ENCODE peak calls at places on chromosome 9, in four cellular contexts. One of them, this sample, is unnamed.

GRCh38 chr9:14749738-14750137 is 27.2 kb upstream of the CER1 start:
- DNase-seq in endodermal cell: no peak
- DNase-seq in choroid plexus epithelial cell: no peak
- DNase-seq in PC-3: no peak
- DNase-seq in this sample: no peak

GRCh38 chr9:23663536-23663935 is 162.5 kb downstream of the ELAVL2 start:
- DNase-seq in endodermal cell: no peak
- DNase-seq in choroid plexus epithelial cell: no peak
- DNase-seq in PC-3: peak; percentile 58
- DNase-seq in this sample: no peak

GRCh38 chr9:13758876-13759275 is 479.4 kb upstream of the MPDZ start:
- DNase-seq in endodermal cell: no peak
- DNase-seq in choroid plexus epithelial cell: no peak
- DNase-seq in PC-3: no peak
- DNase-seq in this sample: no peak

GRCh38 chr9:126399251-126399650 is 72.6 kb downstream of the MVB12B start:
- DNase-seq in endodermal cell: no peak
- DNase-seq in choroid plexus epithelial cell: no peak
- DNase-seq in PC-3: no peak
- DNase-seq in this sample: no peak

GRCh38 chr9:97521576-97522333 is 20.3 kb downstream of the TMOD1 start:
- DNase-seq in endodermal cell: no peak
- DNase-seq in choroid plexus epithelial cell: no peak
- DNase-seq in PC-3: no peak
- DNase-seq in this sample: no peak

GRCh38 chr9:34437006-34437925 is 21.1 kb downstream of the FAM219A start:
- DNase-seq in endodermal cell: peak; percentile 85
- DNase-seq in choroid plexus epithelial cell: peak; percentile 93
- DNase-seq in PC-3: peak; percentile 79
- DNase-seq in this sample: no peak

GRCh38 chr9:128685636-128686489 is 3.2 kb upstream of the SET start:
- DNase-seq in endodermal cell: peak; percentile 42
- DNase-seq in choroid plexus epithelial cell: no peak
- DNase-seq in PC-3: no peak
- DNase-seq in this sample: no peak

GRCh38 chr9:112384690-112385089 is 4.8 kb downstream of the HSDL2 start:
- DNase-seq in endodermal cell: no peak
- DNase-seq in choroid plexus epithelial cell: no peak
- DNase-seq in PC-3: no peak
- DNase-seq in this sample: no peak

GRCh38 chr9:127519301-127520166 is 68.2 kb downstream of the LRSAM1 start:
- DNase-seq in endodermal cell: peak; percentile 69
- DNase-seq in choroid plexus epithelial cell: peak; percentile 98
- DNase-seq in PC-3: peak; percentile 96
- DNase-seq in this sample: peak; percentile 81

GRCh38 chr9:114561771-114562170 is 25.8 kb upstream of the ATP6V1G1 start:
- DNase-seq in endodermal cell: no peak
- DNase-seq in choroid plexus epithelial cell: no peak
- DNase-seq in PC-3: no peak
- DNase-seq in this sample: no peak

GRCh38 chr9:270657-271237 is 56.1 kb downstream of the DOCK8 start:
- DNase-seq in endodermal cell: no peak
- DNase-seq in choroid plexus epithelial cell: no peak
- DNase-seq in PC-3: no peak
- DNase-seq in this sample: no peak

GRCh38 chr9:90189306-90189705 is 453.3 kb downstream of the DIRAS2 start:
- DNase-seq in endodermal cell: no peak
- DNase-seq in choroid plexus epithelial cell: no peak
- DNase-seq in PC-3: no peak
- DNase-seq in this sample: no peak

DNA sequence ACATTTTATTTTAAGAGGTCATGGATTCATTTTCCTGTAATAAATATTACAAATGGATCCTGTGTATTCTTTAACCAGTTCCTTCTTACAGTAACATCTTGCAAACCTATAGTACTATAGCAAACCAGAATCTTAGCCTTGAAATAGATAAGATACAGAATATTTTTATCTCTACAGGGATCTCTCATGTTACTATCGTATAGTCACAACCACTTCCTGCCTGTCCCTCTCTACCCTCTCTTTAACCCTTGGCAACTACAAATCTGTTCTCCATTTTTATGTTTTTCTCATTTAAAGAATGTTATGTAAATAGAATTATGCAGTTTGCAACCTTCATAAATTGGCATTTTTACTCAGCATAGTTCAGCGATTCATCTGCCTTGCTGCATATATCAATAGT is 454.0 kb downstream of the DIRAS2 start:
- DNase-seq in endodermal cell: no peak
- DNase-seq in choroid plexus epithelial cell: no peak
- DNase-seq in PC-3: no peak
- DNase-seq in this sample: no peak
- TF ChIP-seq CTCF in endodermal cell: no peak
- TF ChIP-seq CTCF in choroid plexus epithelial cell: no peak
- TF ChIP-seq CTCF in PC-3: no peak
- TF ChIP-seq CTCF in this sample: no peak

GRCh38 chr9:36149197-36149596 is 12.7 kb downstream of the GLIPR2 start:
- DNase-seq in endodermal cell: no peak
- DNase-seq in choroid plexus epithelial cell: peak; percentile 77
- DNase-seq in PC-3: no peak
- DNase-seq in this sample: no peak

GRCh38 chr9:36146666-36147065 is 10.1 kb downstream of the GLIPR2 start:
- DNase-seq in endodermal cell: no peak
- DNase-seq in choroid plexus epithelial cell: no peak
- DNase-seq in PC-3: no peak
- DNase-seq in this sample: no peak

GRCh38 chr9:36148652-36149051 is 12.1 kb downstream of the GLIPR2 start:
- DNase-seq in endodermal cell: no peak
- DNase-seq in choroid plexus epithelial cell: peak; percentile 99
- DNase-seq in PC-3: peak; percentile 92
- DNase-seq in this sample: peak; percentile 77

GRCh38 chr9:36145970-36146369 is 9.4 kb downstream of the GLIPR2 start:
- DNase-seq in endodermal cell: no peak
- DNase-seq in choroid plexus epithelial cell: no peak
- DNase-seq in PC-3: no peak
- DNase-seq in this sample: no peak

GRCh38 chr9:36147441-36148175 is 11.1 kb downstream of the GLIPR2 start:
- DNase-seq in endodermal cell: no peak
- DNase-seq in choroid plexus epithelial cell: no peak
- DNase-seq in PC-3: no peak
- DNase-seq in this sample: no peak
- H3K4me3 ChIP-seq in endodermal cell: no peak overlapping the region
- H3K4me3 ChIP-seq in choroid plexus epithelial cell: no peak overlapping the region
- H3K4me3 ChIP-seq in PC-3: no peak overlapping the region
- H3K4me3 ChIP-seq in this sample: no peak overlapping the region

GRCh38 chr9:106288689-106289088 is 574.3 kb upstream of the ZNF462 start:
- DNase-seq in endodermal cell: no peak
- DNase-seq in choroid plexus epithelial cell: no peak
- DNase-seq in PC-3: no peak
- DNase-seq in this sample: no peak

GRCh38 chr9:106284300-106284699 is 578.7 kb upstream of the ZNF462 start:
- DNase-seq in endodermal cell: peak; percentile 72
- DNase-seq in choroid plexus epithelial cell: no peak
- DNase-seq in PC-3: peak; percentile 23
- DNase-seq in this sample: no peak

GRCh38 chr9:106287108-106287631 is 575.8 kb upstream of the ZNF462 start:
- DNase-seq in endodermal cell: no peak
- DNase-seq in choroid plexus epithelial cell: no peak
- DNase-seq in PC-3: no peak
- DNase-seq in this sample: no peak

DNA sequence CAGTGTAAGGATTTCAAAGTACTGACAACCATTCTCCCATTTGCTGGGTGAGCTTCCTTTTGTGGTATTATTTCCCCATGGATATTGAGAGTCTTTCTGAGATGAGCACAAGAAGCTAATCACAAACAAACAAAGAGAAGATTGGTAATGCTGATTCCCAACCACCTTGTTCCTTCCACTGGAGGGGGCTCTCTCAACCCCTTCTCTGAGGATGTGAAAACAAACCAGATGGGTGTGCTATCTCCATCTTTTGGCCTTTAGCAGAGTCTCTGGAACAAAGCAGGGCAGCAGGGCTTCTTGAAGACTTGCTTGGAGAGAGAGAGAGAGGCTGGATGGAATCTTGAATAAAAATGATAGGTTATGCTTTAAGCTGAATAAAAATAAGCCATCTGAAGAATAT is 576.7 kb upstream of the ZNF462 start:
- DNase-seq in endodermal cell: peak; percentile 74
- DNase-seq in choroid plexus epithelial cell: no peak
- DNase-seq in PC-3: peak; percentile 51
- DNase-seq in this sample: no peak
- TF ChIP-seq CTCF in endodermal cell: peak; percentile 81
- TF ChIP-seq CTCF in choroid plexus epithelial cell: peak; percentile 16
- TF ChIP-seq CTCF in PC-3: peak; percentile 64
- TF ChIP-seq CTCF in this sample: no peak

DNA sequence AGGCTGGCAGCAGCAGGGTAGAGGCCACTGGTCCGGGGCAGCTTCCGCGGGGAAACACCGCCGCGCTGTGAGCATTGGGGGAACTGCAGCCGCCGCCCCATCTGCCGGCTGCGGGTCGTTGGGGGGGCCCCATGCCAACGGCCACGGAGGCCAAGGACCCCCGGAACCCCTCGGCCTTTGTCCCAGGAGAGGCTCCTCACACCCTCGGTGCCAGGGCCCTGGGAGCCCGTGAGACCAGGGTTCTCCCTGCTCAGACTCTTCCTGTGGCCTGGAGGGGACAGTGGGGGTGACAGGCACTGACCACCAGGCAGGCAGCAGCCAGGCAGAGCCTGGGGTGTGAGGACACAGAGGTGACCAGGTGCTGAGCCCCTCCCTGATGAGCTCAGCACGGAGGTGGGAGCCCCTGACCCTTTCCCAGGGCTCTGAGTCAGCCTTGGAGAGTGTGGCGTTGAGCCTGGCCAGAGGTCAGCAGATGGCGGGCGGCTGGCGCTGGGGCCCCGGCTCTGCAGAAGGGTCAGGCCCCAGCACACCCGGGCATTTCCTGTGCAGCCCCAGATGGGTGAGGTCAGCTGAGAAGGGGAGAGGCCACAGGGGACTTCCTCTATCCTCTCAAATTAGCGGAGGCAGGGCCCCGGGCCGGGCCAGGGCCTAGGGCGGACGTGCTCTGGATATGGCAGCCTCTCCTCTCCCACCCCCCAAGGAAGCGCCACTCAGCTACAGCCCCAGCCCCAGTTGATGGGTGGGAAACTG is 17.9 kb upstream of the EGFL7 start:
- DNase-seq in endodermal cell: peak; percentile 87
- DNase-seq in choroid plexus epithelial cell: peak; percentile 38
- DNase-seq in PC-3: peak; percentile 71
- DNase-seq in this sample: no peak
- H3K4me3 ChIP-seq in endodermal cell: no peak overlapping the region
- H3K4me3 ChIP-seq in choroid plexus epithelial cell: no peak overlapping the region
- H3K4me3 ChIP-seq in PC-3: no peak overlapping the region
- H3K4me3 ChIP-seq in this sample: no peak overlapping the region

GRCh38 chr9:100219347-100219746 is 120.3 kb downstream of the INVS start:
- DNase-seq in endodermal cell: no peak
- DNase-seq in choroid plexus epithelial cell: peak; percentile 19
- DNase-seq in PC-3: no peak
- DNase-seq in this sample: no peak

GRCh38 chr9:100220936-100221335 is 121.9 kb downstream of the INVS start:
- DNase-seq in endodermal cell: no peak
- DNase-seq in choroid plexus epithelial cell: no peak
- DNase-seq in PC-3: no peak
- DNase-seq in this sample: no peak

GRCh38 chr9:100221538-100221937 is 122.5 kb downstream of the INVS start:
- DNase-seq in endodermal cell: no peak
- DNase-seq in choroid plexus epithelial cell: no peak
- DNase-seq in PC-3: no peak
- DNase-seq in this sample: no peak

GRCh38 chr9:100227636-100228035 is 125.1 kb downstream of the TEX10 start:
- DNase-seq in endodermal cell: no peak
- DNase-seq in choroid plexus epithelial cell: no peak
- DNase-seq in PC-3: no peak
- DNase-seq in this sample: no peak

GRCh38 chr9:100222674-100223073 is 123.6 kb downstream of the INVS start:
- DNase-seq in endodermal cell: no peak
- DNase-seq in choroid plexus epithelial cell: peak; percentile 70
- DNase-seq in PC-3: peak; percentile 33
- DNase-seq in this sample: no peak
- TF ChIP-seq CTCF in endodermal cell: peak; percentile 69
- TF ChIP-seq CTCF in choroid plexus epithelial cell: peak; percentile 52
- TF ChIP-seq CTCF in PC-3: peak; percentile 57
- TF ChIP-seq CTCF in this sample: peak; percentile 26

DNA sequence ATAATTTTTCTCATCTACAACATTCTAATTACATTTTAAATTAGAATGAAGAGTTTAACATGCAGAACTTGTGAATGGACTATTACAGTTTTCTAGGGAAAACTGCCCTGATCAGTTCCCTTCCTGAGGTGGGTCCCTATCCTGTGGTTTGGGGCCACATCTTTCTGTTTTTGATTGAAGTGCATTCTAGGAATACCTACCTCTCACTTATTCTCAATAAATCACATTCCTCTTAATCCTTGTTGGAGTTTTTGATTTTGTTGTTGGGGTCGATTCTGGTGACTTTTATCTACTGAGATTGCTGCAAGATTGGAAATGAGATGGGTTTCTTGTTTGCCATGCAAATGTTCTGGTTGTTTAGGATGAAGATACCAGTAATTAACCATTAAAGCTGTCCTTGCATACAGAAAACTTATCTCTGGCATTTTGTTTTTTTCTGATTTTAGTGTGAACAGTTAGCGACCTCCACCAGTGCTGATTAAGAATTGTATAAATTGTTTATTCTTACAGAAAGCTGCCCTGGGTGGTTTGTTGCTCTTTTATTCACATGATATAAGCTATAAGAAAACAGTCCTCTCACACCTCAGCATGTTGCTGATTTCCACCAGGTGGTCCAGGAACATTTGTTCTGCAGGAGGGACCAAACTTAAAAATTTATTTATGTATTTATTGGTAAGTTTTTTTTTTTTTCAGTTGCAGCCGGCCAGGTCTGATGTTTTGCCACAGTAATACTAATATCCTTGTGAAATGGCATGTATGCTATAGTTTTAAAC is 269.9 kb downstream of the FANCC start:
- DNase-seq in endodermal cell: peak; percentile 40
- DNase-seq in choroid plexus epithelial cell: no peak
- DNase-seq in PC-3: no peak
- DNase-seq in this sample: no peak
- H3K4me3 ChIP-seq in endodermal cell: peak overlapping the region; percentile 44
- H3K4me3 ChIP-seq in choroid plexus epithelial cell: peak overlapping the region; percentile 68
- H3K4me3 ChIP-seq in PC-3: peak overlapping the region; percentile 92
- H3K4me3 ChIP-seq in this sample: no peak overlapping the region

GRCh38 chr9:91771027-91771426 is 179.0 kb downstream of the ROR2 start:
- DNase-seq in endodermal cell: peak; percentile 74
- DNase-seq in choroid plexus epithelial cell: peak; percentile 97
- DNase-seq in PC-3: peak; percentile 6
- DNase-seq in this sample: peak; percentile 86
- TF ChIP-seq CTCF in endodermal cell: peak; percentile 66
- TF ChIP-seq CTCF in choroid plexus epithelial cell: peak; percentile 70
- TF ChIP-seq CTCF in PC-3: peak; percentile 29
- TF ChIP-seq CTCF in this sample: peak; percentile 71

This sample was measured in AG04449.